ENCODE peak calls at places on chromosomes 4 and X, in seven cellular contexts. T, I, L, K, B, F and P are unnamed samples.

GRCh38 chr4:159235779-159236368 is 133.0 kb downstream of the RAPGEF2 start:
- DNase-seq in T (no peak), I (no peak), L (no peak), K (no peak), B (no peak), F (no peak), P (no peak)

GRCh38 chrX:47179221-47179927 is 14.3 kb upstream of the UBA1 start:
- DNase-seq in T (no peak), I (no peak), L (no peak), K (no peak), B (peak), F (peak), P (no peak)

GRCh38 chr4:2262145-2262943 is 435 bp upstream of the MXD4 start:
- DNase-seq in T (peak), I (peak), L (peak), K (peak), B (peak), F (peak), P (peak)

GRCh38 chr4:153113061-153113837 is 91.0 kb upstream of the TRIM2 start:
- DNase-seq in T (no peak), I (no peak), L (no peak), K (no peak), B (no peak), F (no peak), P (no peak)

GRCh38 chr4:125043453-125043852 is 271.3 kb upstream of the FAT4 start:
- DNase-seq in T (no peak), I (no peak), L (no peak), K (no peak), B (no peak), F (no peak), P (no peak)

GRCh38 chrX:57366430-57366829 is 79.9 kb downstream of the FAAH2 start:
- DNase-seq in T (no peak), I (no peak), L (no peak), K (no peak), B (no peak), F (no peak), P (no peak)

GRCh38 chr4:88244821-88245579 is 39.4 kb downstream of the PPM1K start:
- DNase-seq in T (peak), I (no peak), L (no peak), K (no peak), B (no peak), F (no peak), P (no peak)

GRCh38 chr4:172830295-172830764 is 338.3 kb upstream of the GALNT7 start:
- DNase-seq in T (peak), I (no peak), L (no peak), K (no peak), B (no peak), F (no peak), P (peak)

GRCh38 chr4:105058177-105058812 is 88.4 kb upstream of the TET2 start:
- DNase-seq in T (no peak), I (no peak), L (no peak), K (no peak), B (no peak), F (no peak), P (no peak)

GRCh38 chr4:10020106-10020505 is 1.2 kb downstream of the SLC2A9 start:
- DNase-seq in T (no peak), I (no peak), L (no peak), K (no peak), B (no peak), F (no peak), P (no peak)

GRCh38 chr4:159747983-159748382 is 645.1 kb downstream of the RAPGEF2 start:
- DNase-seq in T (no peak), I (no peak), L (peak), K (no peak), B (no peak), F (no peak), P (no peak)

GRCh38 chr4:88341227-88342192 is 37.1 kb upstream of the HERC6 start:
- DNase-seq in T (no peak), I (peak), L (no peak), K (no peak), B (peak), F (no peak), P (peak)

GRCh38 chr4:31370866-31371465 is 650.8 kb downstream of the PCDH7 start:
- DNase-seq in T (peak), I (peak), L (no peak), K (no peak), B (peak), F (no peak), P (peak)

GRCh38 chr4:44150091-44150576 is 298.5 kb downstream of the KCTD8 start:
- DNase-seq in T (no peak), I (no peak), L (no peak), K (no peak), B (no peak), F (no peak), P (peak)